ENCODE peak calls at places on chromosomes 7 and 10, in seven cellular contexts. A is RPMI7951; W is NCI-H1694 treated with DMSO at 0.1 percent for 48 hours; T is nucleus accumbens; V is mesenchymal stem cell; F is stimulated activated CD8-positive, alpha-beta memory T cell treated with anti-CD3 and anti-CD28 coated beads, Interleukin-4, amount 100 ng/mL, for 4 hours; Z is GM20000. D is an unnamed sample.

GRCh38 chr7:32958046-32959025 is 1.1 kb downstream of the FKBP9 start:
- DNase-seq in A (peak; percentile 62), W (no peak), T (no peak), V (peak; percentile 80), F (no peak), Z (peak; percentile 15), D (peak; percentile 79)

GRCh38 chr7:2655870-2656614 is 24.3 kb downstream of the TTYH3 start:
- DNase-seq in A (no peak), W (no peak), T (no peak), V (no peak), F (no peak), Z (no peak), D (no peak)

GRCh38 chr7:126445991-126446390 is 806.8 kb downstream of the GRM8 start:
- DNase-seq in A (no peak), W (no peak), T (no peak), V (no peak), F (no peak), Z (no peak), D (no peak)

GRCh38 chr10:6423004-6423403 is 157.1 kb downstream of the PRKCQ start:
- DNase-seq in A (peak; percentile 99), W (no peak), T (no peak), V (peak; percentile 88), F (no peak), Z (no peak), D (no peak)

GRCh38 chr7:7756577-7756976 is 38.2 kb upstream of the RPA3 start:
- DNase-seq in A (no peak), W (no peak), T (no peak), V (no peak), F (no peak), Z (no peak), D (no peak)

GRCh38 chr10:99521474-99522077 is 11.2 kb upstream of the NKX2-3 start:
- DNase-seq in A (no peak), W (no peak), T (no peak), V (peak; percentile 75), F (no peak), Z (no peak), D (no peak)

GRCh38 chr10:116699049-116699782 is 43.1 kb downstream of the HSPA12A start:
- DNase-seq in A (no peak), W (no peak), T (no peak), V (no peak), F (no peak), Z (no peak), D (no peak)

GRCh38 chr10:127649642-127650041 is 87.3 kb upstream of the FOXI2 start:
- DNase-seq in A (peak; percentile 16), W (no peak), T (no peak), V (no peak), F (no peak), Z (no peak), D (peak; percentile 64)

GRCh38 chr7:15886626-15887025 is 200.1 kb upstream of the MEOX2 start:
- DNase-seq in A (no peak), W (no peak), T (no peak), V (no peak), F (no peak), Z (no peak), D (no peak)

GRCh38 chr10:1420663-1421362 is 316.5 kb downstream of the ADARB2 start:
- DNase-seq in A (peak; percentile 11), W (peak; percentile 82), T (peak; percentile 25), V (peak; percentile 10), F (peak; percentile 20), Z (peak; percentile 80), D (peak; percentile 78)

GRCh38 chr7:46286346-46286745 is 365.3 kb upstream of the IGFBP3 start:
- DNase-seq in A (no peak), W (no peak), T (no peak), V (no peak), F (no peak), Z (no peak), D (no peak)

GRCh38 chr7:75776295-75776971 is 4.4 kb upstream of the CCL26 start:
- DNase-seq in A (peak; percentile 96), W (peak; percentile 87), T (no peak), V (peak; percentile 84), F (peak; percentile 19), Z (no peak), D (no peak)

GRCh38 chr10:118501171-118501570 is 94.3 kb downstream of the PRLHR start:
- DNase-seq in A (peak; percentile 58), W (no peak), T (no peak), V (no peak), F (no peak), Z (no peak), D (no peak)

GRCh38 chr7:158445421-158446175 is 142.0 kb downstream of the PTPRN2 start:
- DNase-seq in A (no peak), W (no peak), T (no peak), V (no peak), F (no peak), Z (no peak), D (no peak)

GRCh38 chr10:44635181-44635580 is 250.3 kb upstream of the CXCL12 start:
- DNase-seq in A (no peak), W (no peak), T (no peak), V (no peak), F (no peak), Z (no peak), D (no peak)

GRCh38 chr7:55288070-55288824 is 76.9 kb upstream of the LANCL2 start:
- DNase-seq in A (peak; percentile 22), W (peak; percentile 96), T (no peak), V (no peak), F (no peak), Z (no peak), D (no peak)

GRCh38 chr7:103613655-103614642 is 167.9 kb upstream of the SLC26A5 start:
- DNase-seq in A (no peak), W (no peak), T (no peak), V (no peak), F (no peak), Z (no peak), D (peak; percentile 32)

GRCh38 chr7:8433477-8434289 is at the start of gene NXPH1:
- DNase-seq in A (no peak), W (peak; percentile 36), T (no peak), V (peak; percentile 21), F (no peak), Z (peak; percentile 65), D (no peak)

GRCh38 chr7:116316838-116317612 is 106.7 kb downstream of the TES start:
- DNase-seq in A (peak; percentile 100), W (no peak), T (peak; percentile 42), V (peak; percentile 98), F (no peak), Z (peak; percentile 28), D (peak; percentile 100)

GRCh38 chr7:146655928-146656797 is 539.6 kb downstream of the CNTNAP2 start:
- DNase-seq in A (peak; percentile 1), W (peak; percentile 94), T (no peak), V (peak; percentile 9), F (no peak), Z (no peak), D (no peak)

GRCh38 chr7:36261019-36261754 is 108.1 kb downstream of the EEPD1 start:
- DNase-seq in A (peak; percentile 21), W (no peak), T (no peak), V (peak; percentile 26), F (no peak), Z (peak; percentile 30), D (no peak)

GRCh38 chr7:83466956-83467355 is 182.0 kb downstream of the SEMA3E start:
- DNase-seq in A (no peak), W (no peak), T (no peak), V (no peak), F (no peak), Z (no peak), D (no peak)

GRCh38 chr7:45203947-45204445 is 46.4 kb downstream of the RAMP3 start:
- DNase-seq in A (peak; percentile 65), W (no peak), T (no peak), V (peak; percentile 51), F (no peak), Z (peak; percentile 37), D (peak; percentile 28)

GRCh38 chr7:116953372-116953726 is at the start of gene ST7:
- DNase-seq in A (peak; percentile 76), W (peak; percentile 42), T (no peak), V (peak; percentile 84), F (peak; percentile 34), Z (peak; percentile 79), D (peak; percentile 77)

GRCh38 chr7:84040365-84040764 is 154.2 kb downstream of the SEMA3A start:
- DNase-seq in A (no peak), W (no peak), T (peak; percentile 31), V (no peak), F (no peak), Z (no peak), D (no peak)

GRCh38 chr10:111200505-111201186 is 123.8 kb downstream of the ADRA2A start:
- DNase-seq in A (no peak), W (no peak), T (no peak), V (no peak), F (no peak), Z (no peak), D (no peak)

GRCh38 chr7:75033064-75033463 is 40.5 kb downstream of the RCC1L start:
- DNase-seq in A (no peak), W (no peak), T (no peak), V (no peak), F (no peak), Z (no peak), D (peak; percentile 51)

GRCh38 chr10:121054876-121055275 is 203.7 kb downstream of the WDR11 start:
- DNase-seq in A (no peak), W (no peak), T (no peak), V (no peak), F (no peak), Z (no peak), D (no peak)

GRCh38 chr7:112267944-112268691 is 61.6 kb downstream of the ZNF277 start:
- DNase-seq in A (no peak), W (no peak), T (no peak), V (no peak), F (no peak), Z (no peak), D (no peak)

GRCh38 chr7:131924857-131925256 is 368.4 kb upstream of the PODXL start:
- DNase-seq in A (peak; percentile 12), W (no peak), T (no peak), V (no peak), F (no peak), Z (no peak), D (no peak)

GRCh38 chr7:39536926-39537325 is 29.3 kb upstream of the YAE1 start:
- DNase-seq in A (peak; percentile 17), W (no peak), T (no peak), V (no peak), F (no peak), Z (no peak), D (no peak)

GRCh38 chr7:132386249-132386681 is 190.0 kb downstream of the PLXNA4 start:
- DNase-seq in A (peak; percentile 68), W (no peak), T (peak; percentile 6), V (no peak), F (no peak), Z (no peak), D (no peak)

GRCh38 chr7:23332881-23333612 is 33.9 kb downstream of the MALSU1 start:
- DNase-seq in A (peak; percentile 28), W (no peak), T (no peak), V (peak; percentile 72), F (no peak), Z (no peak), D (no peak)

GRCh38 chr7:42023216-42023724 is 213.7 kb downstream of the GLI3 start:
- DNase-seq in A (no peak), W (no peak), T (no peak), V (peak; percentile 54), F (no peak), Z (no peak), D (no peak)

GRCh38 chr10:33952692-33953360 is 618.4 kb upstream of the NRP1 start:
- DNase-seq in A (peak; percentile 51), W (no peak), T (no peak), V (peak; percentile 3), F (no peak), Z (no peak), D (no peak)

GRCh38 chr10:89183571-89183970 is 23.5 kb downstream of the CH25H start:
- DNase-seq in A (peak; percentile 5), W (no peak), T (no peak), V (no peak), F (no peak), Z (no peak), D (no peak)

GRCh38 chr7:3404490-3404889 is 103.4 kb downstream of the SDK1 start:
- DNase-seq in A (peak; percentile 74), W (no peak), T (no peak), V (peak; percentile 78), F (no peak), Z (no peak), D (no peak)